ENCODE peak calls at places on chromosomes 5 and 9, in five cellular contexts. One of them, this sample, is unnamed.

GRCh38 chr5:88480245-88480644 is 211.6 kb upstream of the TMEM161B start:
- DNase-seq in heart left ventricle: no peak
- DNase-seq in A549: no peak
- DNase-seq in effector memory CD4-positive, alpha-beta T cell: no peak
- DNase-seq in right cardiac atrium: peak; percentile 41
- DNase-seq in this sample: peak; percentile 35

GRCh38 chr9:253539-253938 is 38.9 kb downstream of the DOCK8 start:
- DNase-seq in heart left ventricle: no peak
- DNase-seq in A549: no peak
- DNase-seq in effector memory CD4-positive, alpha-beta T cell: no peak
- DNase-seq in right cardiac atrium: no peak
- DNase-seq in this sample: no peak

GRCh38 chr9:108162664-108163063 is 673.1 kb upstream of the KLF4 start:
- DNase-seq in effector memory CD4-positive, alpha-beta T cell: no peak
- DNase-seq in A549: no peak
- DNase-seq in right cardiac atrium: no peak
- DNase-seq in heart left ventricle: no peak
- DNase-seq in this sample: no peak

GRCh38 chr9:5629312-5630037 is 568 bp downstream of the RIC1 start:
- DNase-seq in heart left ventricle: peak; percentile 85
- DNase-seq in right cardiac atrium: peak; percentile 85
- DNase-seq in effector memory CD4-positive, alpha-beta T cell: peak; percentile 14
- DNase-seq in A549: peak; percentile 23
- DNase-seq in this sample: peak; percentile 86

GRCh38 chr5:150616024-150616470 is 24.4 kb upstream of the SYNPO start:
- DNase-seq in effector memory CD4-positive, alpha-beta T cell: no peak
- DNase-seq in A549: no peak
- DNase-seq in heart left ventricle: peak; percentile 87
- DNase-seq in right cardiac atrium: peak; percentile 93
- DNase-seq in this sample: peak; percentile 91

GRCh38 chr5:141487131-141487530 is 1.8 kb upstream of the PCDHGC5 start:
- DNase-seq in effector memory CD4-positive, alpha-beta T cell: no peak
- DNase-seq in heart left ventricle: no peak
- DNase-seq in right cardiac atrium: no peak
- DNase-seq in A549: no peak
- DNase-seq in this sample: no peak

GRCh38 chr9:88777498-88778312 is 213.6 kb upstream of the S1PR3 start:
- DNase-seq in heart left ventricle: peak; percentile 86
- DNase-seq in A549: no peak
- DNase-seq in right cardiac atrium: peak; percentile 81
- DNase-seq in effector memory CD4-positive, alpha-beta T cell: no peak
- DNase-seq in this sample: no peak

GRCh38 chr9:106753155-106753671 is 109.8 kb upstream of the ZNF462 start:
- DNase-seq in heart left ventricle: no peak
- DNase-seq in effector memory CD4-positive, alpha-beta T cell: no peak
- DNase-seq in right cardiac atrium: no peak
- DNase-seq in A549: no peak
- DNase-seq in this sample: no peak

GRCh38 chr5:114449836-114450515 is 88.1 kb downstream of the KCNN2 start:
- DNase-seq in right cardiac atrium: peak; percentile 86
- DNase-seq in effector memory CD4-positive, alpha-beta T cell: no peak
- DNase-seq in A549: peak; percentile 57
- DNase-seq in heart left ventricle: peak; percentile 76
- DNase-seq in this sample: peak; percentile 74

GRCh38 chr9:76161546-76161945 is 232.7 kb downstream of the RFK start:
- DNase-seq in right cardiac atrium: peak; percentile 50
- DNase-seq in effector memory CD4-positive, alpha-beta T cell: no peak
- DNase-seq in A549: no peak
- DNase-seq in heart left ventricle: no peak
- DNase-seq in this sample: no peak

GRCh38 chr5:109986726-109987125 is 297.0 kb downstream of the MAN2A1 start:
- DNase-seq in right cardiac atrium: no peak
- DNase-seq in effector memory CD4-positive, alpha-beta T cell: no peak
- DNase-seq in A549: no peak
- DNase-seq in heart left ventricle: no peak
- DNase-seq in this sample: no peak

GRCh38 chr5:79774171-79774854 is 84.7 kb downstream of the CMYA5 start:
- DNase-seq in A549: peak; percentile 15
- DNase-seq in heart left ventricle: no peak
- DNase-seq in effector memory CD4-positive, alpha-beta T cell: no peak
- DNase-seq in right cardiac atrium: no peak
- DNase-seq in this sample: no peak

GRCh38 chr9:33109850-33110595 is 33.5 kb upstream of the SMU1 start:
- DNase-seq in A549: no peak
- DNase-seq in effector memory CD4-positive, alpha-beta T cell: no peak
- DNase-seq in right cardiac atrium: no peak
- DNase-seq in heart left ventricle: no peak
- DNase-seq in this sample: no peak

GRCh38 chr9:133227242-133227860 is 18.3 kb upstream of the OBP2B start:
- DNase-seq in right cardiac atrium: no peak
- DNase-seq in effector memory CD4-positive, alpha-beta T cell: no peak
- DNase-seq in heart left ventricle: no peak
- DNase-seq in A549: no peak
- DNase-seq in this sample: no peak

GRCh38 chr9:129709471-129710460 is 43.1 kb downstream of the PTGES start:
- DNase-seq in heart left ventricle: no peak
- DNase-seq in A549: no peak
- DNase-seq in right cardiac atrium: no peak
- DNase-seq in effector memory CD4-positive, alpha-beta T cell: no peak
- DNase-seq in this sample: no peak

GRCh38 chr9:88534456-88535225 is at the start of gene NXNL2:
- DNase-seq in right cardiac atrium: peak; percentile 90
- DNase-seq in heart left ventricle: peak; percentile 87
- DNase-seq in A549: peak; percentile 74
- DNase-seq in effector memory CD4-positive, alpha-beta T cell: no peak
- DNase-seq in this sample: peak; percentile 48

GRCh38 chr9:95091574-95091970 is 225.9 kb downstream of the FANCC start:
- DNase-seq in heart left ventricle: no peak
- DNase-seq in effector memory CD4-positive, alpha-beta T cell: no peak
- DNase-seq in right cardiac atrium: peak; percentile 60
- DNase-seq in A549: no peak
- DNase-seq in this sample: peak; percentile 46
- H3K27ac ChIP-seq in heart left ventricle: peak overlapping the region; percentile 69
- H3K27ac ChIP-seq in effector memory CD4-positive, alpha-beta T cell: no peak overlapping the region
- H3K27ac ChIP-seq in right cardiac atrium: peak overlapping the region; percentile 2
- H3K27ac ChIP-seq in A549: peak overlapping the region; percentile 63
- H3K27ac ChIP-seq in this sample: peak overlapping the region; percentile 56

DNA sequence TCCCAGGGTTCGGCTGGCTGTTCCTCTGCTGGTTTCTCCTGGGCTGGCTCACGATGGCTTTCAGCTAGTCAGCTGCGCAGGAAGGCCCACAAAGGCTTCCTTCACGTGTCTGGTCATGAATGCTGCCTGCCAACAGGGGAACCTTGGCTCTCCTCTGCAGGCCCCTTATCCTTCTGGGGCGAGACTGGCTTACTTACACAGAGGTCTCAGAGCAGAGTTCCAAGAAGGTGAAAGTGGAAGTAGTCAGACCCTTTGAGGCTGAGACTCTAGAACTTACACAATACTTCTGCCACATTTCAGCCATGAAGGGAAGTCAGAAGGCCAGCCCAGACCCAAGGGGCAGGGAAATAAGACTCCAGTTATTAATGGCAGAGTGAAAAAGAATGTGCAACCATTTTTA is 99.5 kb downstream of the LHFPL2 start:
- DNase-seq in A549: no peak
- DNase-seq in heart left ventricle: no peak
- DNase-seq in effector memory CD4-positive, alpha-beta T cell: no peak
- DNase-seq in right cardiac atrium: peak; percentile 60
- DNase-seq in this sample: no peak
- H3K4me3 ChIP-seq in A549: no peak overlapping the region
- H3K4me3 ChIP-seq in heart left ventricle: no peak overlapping the region
- H3K4me3 ChIP-seq in effector memory CD4-positive, alpha-beta T cell: no peak overlapping the region
- H3K4me3 ChIP-seq in right cardiac atrium: no peak overlapping the region
- H3K4me3 ChIP-seq in this sample: no peak overlapping the region

GRCh38 chr9:16052146-16052545 is 499.3 kb downstream of the CCDC171 start:
- DNase-seq in A549: no peak
- DNase-seq in right cardiac atrium: no peak
- DNase-seq in effector memory CD4-positive, alpha-beta T cell: no peak
- DNase-seq in heart left ventricle: no peak
- DNase-seq in this sample: no peak
- H3K27ac ChIP-seq in A549: no peak overlapping the region
- H3K27ac ChIP-seq in right cardiac atrium: no peak overlapping the region
- H3K27ac ChIP-seq in effector memory CD4-positive, alpha-beta T cell: no peak overlapping the region
- H3K27ac ChIP-seq in heart left ventricle: no peak overlapping the region
- H3K27ac ChIP-seq in this sample: no peak overlapping the region

GRCh38 chr5:138870611-138871010 is 4.5 kb downstream of the LRRTM2 start:
- DNase-seq in heart left ventricle: no peak
- DNase-seq in right cardiac atrium: no peak
- DNase-seq in effector memory CD4-positive, alpha-beta T cell: no peak
- DNase-seq in A549: no peak
- DNase-seq in this sample: no peak
- H3K4me3 ChIP-seq in heart left ventricle: no peak overlapping the region
- H3K4me3 ChIP-seq in right cardiac atrium: no peak overlapping the region
- H3K4me3 ChIP-seq in effector memory CD4-positive, alpha-beta T cell: no peak overlapping the region
- H3K4me3 ChIP-seq in A549: no peak overlapping the region
- H3K4me3 ChIP-seq in this sample: no peak overlapping the region

This sample was measured in pancreas.